ENCODE peak calls at places on chromosomes 5 and 9, in four cellular contexts. W is stimulated activated CD4-positive, alpha-beta T cell treated with anti-CD3 and anti-CD28 coated beads, Interleukin-1b, Interleukin-23, amount 100 ng/mL, for 48 hours; Z is naive thymus-derived CD4-positive, alpha-beta T cell; O is epithelial cell of esophagus. U is an unnamed sample.

GRCh38 chr5:36982146-36982545 is 105.6 kb downstream of the NIPBL start:
- DNase-seq in W (no peak), Z (no peak), O (peak), U (no peak)

GRCh38 chr9:91852801-91853347 is 97.2 kb downstream of the ROR2 start:
- DNase-seq in W (no peak), Z (no peak), O (no peak), U (no peak)

GRCh38 chr5:135244620-135245021 is 154.4 kb downstream of the MACROH2A1 start:
- DNase-seq in W (no peak), Z (no peak), O (no peak), U (no peak)

GRCh38 chr5:96336351-96336985 is 96.6 kb downstream of the PCSK1 start:
- DNase-seq in W (peak), Z (peak), O (peak), U (peak)

GRCh38 chr5:73344835-73345234 is 103.7 kb downstream of the FOXD1 start:
- DNase-seq in W (no peak), Z (no peak), O (no peak), U (no peak)

GRCh38 chr5:13830536-13830935 is 114.0 kb downstream of the DNAH5 start:
- DNase-seq in W (no peak), Z (no peak), O (peak), U (no peak)

GRCh38 chr5:132268698-132269551 is 11.4 kb downstream of the PDLIM4 start:
- DNase-seq in W (no peak), Z (no peak), O (no peak), U (no peak)

GRCh38 chr9:133359420-133360175 is 3.2 kb downstream of the SURF2 start:
- DNase-seq in W (no peak), Z (no peak), O (no peak), U (peak)

GRCh38 chr5:141250576-141250975 is 5.4 kb downstream of the PCDHB15 start:
- DNase-seq in W (no peak), Z (no peak), O (no peak), U (no peak)

GRCh38 chr5:81971086-81971693 is 633 bp upstream of the ATG10 start:
- DNase-seq in W (no peak), Z (peak), O (peak), U (peak)

GRCh38 chr5:322942-323879 is 1.7 kb downstream of the AHRR start:
- DNase-seq in W (no peak), Z (no peak), O (peak), U (no peak)

GRCh38 chr9:36091028-36091953 is 45.2 kb upstream of the GLIPR2 start:
- DNase-seq in W (no peak), Z (no peak), O (peak), U (no peak)

GRCh38 chr5:72531496-72532190 is 24.4 kb upstream of the ZNF366 start:
- DNase-seq in W (no peak), Z (no peak), O (no peak), U (no peak)

GRCh38 chr5:133246053-133246370 is 194.2 kb downstream of the HSPA4 start:
- DNase-seq in W (no peak), Z (no peak), O (no peak), U (no peak)

GRCh38 chr9:133143639-133144141 is 20.0 kb downstream of the GBGT1 start:
- DNase-seq in W (no peak), Z (no peak), O (no peak), U (no peak)

GRCh38 chr9:75490326-75490725 is 400.1 kb upstream of the PCSK5 start:
- DNase-seq in W (no peak), Z (no peak), O (no peak), U (no peak)

GRCh38 chr9:94717656-94718225 is 8.8 kb upstream of the AOPEP start:
- DNase-seq in W (no peak), Z (no peak), O (peak), U (no peak)

GRCh38 chr9:6355728-6356127 is 27.6 kb downstream of the TPD52L3 start:
- DNase-seq in W (no peak), Z (no peak), O (peak), U (no peak)

GRCh38 chr5:36777105-36777757 is 99.3 kb upstream of the NIPBL start:
- DNase-seq in W (no peak), Z (no peak), O (peak), U (no peak)

GRCh38 chr5:175254155-175254554 is 189.8 kb downstream of the DRD1 start:
- DNase-seq in W (no peak), Z (no peak), O (no peak), U (no peak)

GRCh38 chr5:35777358-35778087 is 79.2 kb upstream of the IL7R start:
- DNase-seq in W (peak), Z (peak), O (peak), U (peak)

GRCh38 chr9:123373447-123373923 is 17.5 kb downstream of the CRB2 start:
- DNase-seq in W (no peak), Z (no peak), O (no peak), U (no peak)

GRCh38 chr9:36948051-36948450 is 86.0 kb downstream of the PAX5 start:
- DNase-seq in W (no peak), Z (no peak), O (no peak), U (no peak)

GRCh38 chr9:8734760-8735159 is 935.2 kb upstream of the DMAC1 start:
- DNase-seq in W (no peak), Z (no peak), O (no peak), U (no peak)

GRCh38 chr5:150109921-150110320 is 23.6 kb upstream of the CSF1R start:
- DNase-seq in W (no peak), Z (no peak), O (peak), U (no peak)

GRCh38 chr5:89043676-89044075 is 160.7 kb upstream of the MEF2C start:
- DNase-seq in W (no peak), Z (no peak), O (peak), U (no peak)

GRCh38 chr9:121720992-121721350 is 69.5 kb downstream of the DAB2IP start:
- DNase-seq in W (no peak), Z (no peak), O (peak), U (no peak)

GRCh38 chr5:76986828-76987526 is 34.1 kb downstream of the CRHBP start:
- DNase-seq in W (no peak), Z (no peak), O (no peak), U (no peak)

GRCh38 chr5:101278917-101279316 is 375.8 kb upstream of the ST8SIA4 start:
- DNase-seq in W (no peak), Z (no peak), O (no peak), U (no peak)

GRCh38 chr9:77846957-77847574 is 184.5 kb downstream of the GNAQ start:
- DNase-seq in W (no peak), Z (no peak), O (peak), U (no peak)

GRCh38 chr5:156475182-156475830 is 148.3 kb downstream of the SGCD start:
- DNase-seq in W (no peak), Z (no peak), O (no peak), U (no peak)

GRCh38 chr5:131671409-131671808 is 36.4 kb upstream of the RAPGEF6 start:
- DNase-seq in W (no peak), Z (no peak), O (no peak), U (no peak)

GRCh38 chr9:110928604-110929003 is 109.7 kb downstream of the LPAR1 start:
- DNase-seq in W (no peak), Z (no peak), O (no peak), U (no peak)

GRCh38 chr9:135501261-135502167 is 1.0 kb downstream of the MRPS2 start:
- DNase-seq in W (peak), Z (no peak), O (no peak), U (no peak)

GRCh38 chr9:17135578-17135904 is 701 bp downstream of the CNTLN start:
- DNase-seq in W (peak), Z (no peak), O (no peak), U (no peak)

GRCh38 chr5:167442922-167443321 is 848.5 kb upstream of the WWC1 start:
- DNase-seq in W (no peak), Z (no peak), O (peak), U (no peak)

GRCh38 chr9:88420227-88420626 is 32.0 kb downstream of the SPIN1 start:
- DNase-seq in W (no peak), Z (no peak), O (no peak), U (no peak)

GRCh38 chr9:138100711-138101349 is 223.2 kb downstream of the CACNA1B start:
- DNase-seq in W (no peak), Z (no peak), O (no peak), U (peak)

GRCh38 chr5:144421411-144421810 is 250.7 kb downstream of the KCTD16 start:
- DNase-seq in W (no peak), Z (no peak), O (peak), U (no peak)

GRCh38 chr9:70617033-70617432 is 202.6 kb upstream of the KLF9 start:
- DNase-seq in W (no peak), Z (no peak), O (no peak), U (no peak)